ENCODE peak calls at places on chromosomes 5 and 9, in seven cellular contexts. H is CD8-positive, alpha-beta memory T cell; T is CD4-positive, alpha-beta memory T cell; A is ovary; Z is Karpas-422; G is AG04450; O is heart right ventricle. V is an unnamed sample.

GRCh38 chr9:98575379-98576346 is 133.1 kb downstream of the GABBR2 start:
- DNase-seq in H (no peak), T (no peak), A (no peak), Z (no peak), G (peak; percentile 16), O (no peak), V (no peak)

GRCh38 chr5:8333977-8334376 is 465.0 kb downstream of the MTRR start:
- DNase-seq in H (no peak), T (no peak), A (no peak), Z (no peak), G (no peak), O (no peak), V (no peak)

GRCh38 chr9:126217121-126217520 is 109.5 kb upstream of the MVB12B start:
- DNase-seq in H (no peak), T (no peak), A (no peak), Z (no peak), G (no peak), O (no peak), V (no peak)

GRCh38 chr9:4762889-4763521 is 22.0 kb upstream of the AK3 start:
- DNase-seq in H (no peak), T (no peak), A (no peak), Z (no peak), G (no peak), O (no peak), V (no peak)

GRCh38 chr5:109756543-109757186 is 66.9 kb downstream of the MAN2A1 start:
- DNase-seq in H (no peak), T (no peak), A (no peak), Z (no peak), G (no peak), O (no peak), V (no peak)

GRCh38 chr9:84668204-84669007 is 1.1 kb upstream of the NTRK2 start:
- DNase-seq in H (no peak), T (peak; percentile 6), A (peak; percentile 75), Z (no peak), G (no peak), O (peak; percentile 51), V (no peak)

GRCh38 chr9:109721021-109721420 is 59.0 kb upstream of the PALM2AKAP2 start:
- DNase-seq in H (no peak), T (no peak), A (no peak), Z (no peak), G (no peak), O (no peak), V (no peak)

GRCh38 chr9:93219692-93220091 is 35.8 kb downstream of the WNK2 start:
- DNase-seq in H (no peak), T (no peak), A (no peak), Z (no peak), G (no peak), O (no peak), V (no peak)

GRCh38 chr5:127442085-127442484 is 75.4 kb upstream of the PRRC1 start:
- DNase-seq in H (no peak), T (no peak), A (no peak), Z (peak; percentile 45), G (no peak), O (no peak), V (no peak)

GRCh38 chr9:75183293-75183692 is 95.0 kb downstream of the OSTF1 start:
- DNase-seq in H (no peak), T (no peak), A (no peak), Z (no peak), G (no peak), O (no peak), V (no peak)

GRCh38 chr9:15975101-15975778 is 422.4 kb downstream of the CCDC171 start:
- DNase-seq in H (no peak), T (no peak), A (no peak), Z (no peak), G (no peak), O (no peak), V (no peak)

GRCh38 chr5:64210866-64211265 is 45.2 kb downstream of the RNF180 start:
- DNase-seq in H (no peak), T (no peak), A (no peak), Z (no peak), G (peak; percentile 42), O (no peak), V (no peak)
- H3K27ac ChIP-seq in H (no peak overlapping the region), T (no peak overlapping the region), A (no peak overlapping the region), Z (no peak overlapping the region), G (no peak overlapping the region), O (no peak overlapping the region), V (no peak overlapping the region)

GRCh38 chr5:31396611-31397295 is 135.1 kb downstream of the DROSHA start:
- DNase-seq in H (no peak), T (no peak), A (no peak), Z (no peak), G (no peak), O (no peak), V (no peak)

GRCh38 chr5:31392061-31392460 is 139.8 kb downstream of the DROSHA start:
- DNase-seq in H (no peak), T (no peak), A (no peak), Z (no peak), G (no peak), O (no peak), V (no peak)

GRCh38 chr5:31393126-31393525 is 138.8 kb downstream of the DROSHA start:
- DNase-seq in H (no peak), T (no peak), A (no peak), Z (no peak), G (no peak), O (no peak), V (no peak)

GRCh38 chr5:31401691-31402090 is 130.2 kb downstream of the DROSHA start:
- DNase-seq in H (no peak), T (no peak), A (no peak), Z (no peak), G (no peak), O (no peak), V (no peak)

DNA sequence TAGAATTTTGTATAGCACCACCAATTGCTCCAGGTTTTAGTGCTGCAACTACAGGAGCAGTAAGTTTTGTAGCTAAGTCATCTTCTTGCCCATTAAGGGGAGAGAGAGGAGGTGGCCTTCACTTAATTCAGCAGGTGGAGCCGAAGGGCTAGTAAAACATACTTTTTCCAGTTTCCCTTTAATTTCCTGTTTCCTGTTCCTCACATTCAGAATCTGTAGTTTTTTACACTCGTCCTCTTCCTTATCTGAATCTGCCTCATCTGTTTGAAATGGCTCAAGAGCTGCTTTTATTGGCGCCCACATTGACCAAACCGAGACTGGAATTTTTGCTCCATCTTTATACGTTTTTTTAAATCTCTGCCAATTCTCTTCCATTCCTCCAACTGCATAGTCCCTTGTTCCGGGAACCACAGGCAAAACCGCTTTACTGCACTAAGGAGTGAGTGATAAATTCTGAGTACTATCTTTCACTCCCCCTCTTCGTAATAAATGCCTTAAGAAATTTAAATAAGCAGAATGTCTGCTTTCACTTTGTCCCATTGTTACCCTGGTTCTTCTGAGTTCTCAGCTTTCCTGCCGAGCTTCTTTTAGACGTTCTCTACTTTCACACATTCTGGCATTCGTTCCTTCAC is 133.9 kb downstream of the DROSHA start:
- DNase-seq in H (no peak), T (no peak), A (no peak), Z (no peak), G (no peak), O (no peak), V (no peak)
- H3K27ac ChIP-seq in H (no peak overlapping the region), T (no peak overlapping the region), A (no peak overlapping the region), Z (no peak overlapping the region), G (no peak overlapping the region), O (no peak overlapping the region), V (no peak overlapping the region)

GRCh38 chr5:177271113-177271512 is 32.4 kb downstream of the RAB24 start:
- DNase-seq in H (no peak), T (no peak), A (no peak), Z (no peak), G (no peak), O (no peak), V (no peak)
- H3K27ac ChIP-seq in H (no peak overlapping the region), T (no peak overlapping the region), A (no peak overlapping the region), Z (no peak overlapping the region), G (no peak overlapping the region), O (no peak overlapping the region), V (no peak overlapping the region)

GRCh38 chr5:149801307-149801985 is 71.3 kb downstream of the PPARGC1B start:
- DNase-seq in H (no peak), T (no peak), A (no peak), Z (no peak), G (no peak), O (no peak), V (no peak)
- H3K27ac ChIP-seq in H (peak overlapping the region; percentile 16), T (no peak overlapping the region), A (no peak overlapping the region), Z (no peak overlapping the region), G (no peak overlapping the region), O (peak overlapping the region; percentile 89), V (peak overlapping the region; percentile 99)

V was measured in gastrocnemius medialis.